ENCODE peak calls at places on chromosomes 11 and 22, in eight cellular contexts. One of them, this sample, is unnamed.

GRCh38 chr11:292211-293121 is 3.5 kb downstream of the PGGHG start:
- DNase-seq in IMR-90: no peak
- DNase-seq in activated B cell treated with CpG ODN at 0.5 μM for 24 hours: no peak
- DNase-seq in dorsolateral prefrontal cortex: peak
- DNase-seq in hepatocyte: no peak
- DNase-seq in pancreas: no peak
- DNase-seq in mammary epithelial cell: no peak
- DNase-seq in fibroblast of pulmonary artery: no peak
- DNase-seq in this sample: no peak

GRCh38 chr11:95499516-95500135 is 268.6 kb upstream of the SESN3 start:
- DNase-seq in IMR-90: peak
- DNase-seq in activated B cell treated with CpG ODN at 0.5 μM for 24 hours: no peak
- DNase-seq in dorsolateral prefrontal cortex: no peak
- DNase-seq in hepatocyte: no peak
- DNase-seq in pancreas: no peak
- DNase-seq in mammary epithelial cell: peak
- DNase-seq in fibroblast of pulmonary artery: peak
- DNase-seq in this sample: no peak

GRCh38 chr22:36384766-36385400 is 2.9 kb downstream of the MYH9 start:
- DNase-seq in IMR-90: no peak
- DNase-seq in activated B cell treated with CpG ODN at 0.5 μM for 24 hours: no peak
- DNase-seq in dorsolateral prefrontal cortex: no peak
- DNase-seq in hepatocyte: no peak
- DNase-seq in pancreas: no peak
- DNase-seq in mammary epithelial cell: no peak
- DNase-seq in fibroblast of pulmonary artery: no peak
- DNase-seq in this sample: no peak

GRCh38 chr11:133107753-133108152 is 424.5 kb downstream of the OPCML start:
- DNase-seq in IMR-90: no peak
- DNase-seq in activated B cell treated with CpG ODN at 0.5 μM for 24 hours: no peak
- DNase-seq in dorsolateral prefrontal cortex: peak
- DNase-seq in hepatocyte: no peak
- DNase-seq in pancreas: no peak
- DNase-seq in mammary epithelial cell: no peak
- DNase-seq in fibroblast of pulmonary artery: no peak
- DNase-seq in this sample: no peak

GRCh38 chr22:45722006-45722405 is 50.4 kb downstream of the ATXN10 start:
- DNase-seq in IMR-90: no peak
- DNase-seq in activated B cell treated with CpG ODN at 0.5 μM for 24 hours: no peak
- DNase-seq in dorsolateral prefrontal cortex: no peak
- DNase-seq in hepatocyte: no peak
- DNase-seq in pancreas: no peak
- DNase-seq in mammary epithelial cell: no peak
- DNase-seq in fibroblast of pulmonary artery: no peak
- DNase-seq in this sample: no peak

GRCh38 chr11:21144556-21144955 is 475.2 kb downstream of the NELL1 start:
- DNase-seq in IMR-90: no peak
- DNase-seq in activated B cell treated with CpG ODN at 0.5 μM for 24 hours: no peak
- DNase-seq in dorsolateral prefrontal cortex: no peak
- DNase-seq in hepatocyte: no peak
- DNase-seq in pancreas: no peak
- DNase-seq in mammary epithelial cell: no peak
- DNase-seq in fibroblast of pulmonary artery: no peak
- DNase-seq in this sample: no peak

GRCh38 chr11:70857885-70858284 is 394.5 kb downstream of the SHANK2 start:
- DNase-seq in IMR-90: no peak
- DNase-seq in activated B cell treated with CpG ODN at 0.5 μM for 24 hours: no peak
- DNase-seq in dorsolateral prefrontal cortex: no peak
- DNase-seq in hepatocyte: no peak
- DNase-seq in pancreas: no peak
- DNase-seq in mammary epithelial cell: no peak
- DNase-seq in fibroblast of pulmonary artery: no peak
- DNase-seq in this sample: no peak

GRCh38 chr11:6554828-6555706 is 48.3 kb downstream of the RRP8 start:
- DNase-seq in IMR-90: no peak
- DNase-seq in activated B cell treated with CpG ODN at 0.5 μM for 24 hours: no peak
- DNase-seq in dorsolateral prefrontal cortex: no peak
- DNase-seq in hepatocyte: no peak
- DNase-seq in pancreas: no peak
- DNase-seq in mammary epithelial cell: no peak
- DNase-seq in fibroblast of pulmonary artery: no peak
- DNase-seq in this sample: no peak

GRCh38 chr11:57345555-57346151 is 7.5 kb downstream of the P2RX3 start:
- DNase-seq in IMR-90: peak
- DNase-seq in activated B cell treated with CpG ODN at 0.5 μM for 24 hours: peak
- DNase-seq in dorsolateral prefrontal cortex: peak
- DNase-seq in hepatocyte: peak
- DNase-seq in pancreas: peak
- DNase-seq in mammary epithelial cell: peak
- DNase-seq in fibroblast of pulmonary artery: peak
- DNase-seq in this sample: peak

GRCh38 chr11:105298174-105298573 is 158.6 kb upstream of the CARD18 start:
- DNase-seq in IMR-90: peak
- DNase-seq in activated B cell treated with CpG ODN at 0.5 μM for 24 hours: no peak
- DNase-seq in dorsolateral prefrontal cortex: no peak
- DNase-seq in hepatocyte: no peak
- DNase-seq in pancreas: no peak
- DNase-seq in mammary epithelial cell: no peak
- DNase-seq in fibroblast of pulmonary artery: no peak
- DNase-seq in this sample: no peak

GRCh38 chr11:79253280-79253679 is 187.6 kb downstream of the TENM4 start:
- DNase-seq in IMR-90: no peak
- DNase-seq in activated B cell treated with CpG ODN at 0.5 μM for 24 hours: no peak
- DNase-seq in dorsolateral prefrontal cortex: peak
- DNase-seq in hepatocyte: no peak
- DNase-seq in pancreas: no peak
- DNase-seq in mammary epithelial cell: no peak
- DNase-seq in fibroblast of pulmonary artery: no peak
- DNase-seq in this sample: no peak

GRCh38 chr11:70072471-70073187 is 5.5 kb upstream of the ANO1 start:
- DNase-seq in IMR-90: no peak
- DNase-seq in activated B cell treated with CpG ODN at 0.5 μM for 24 hours: no peak
- DNase-seq in dorsolateral prefrontal cortex: no peak
- DNase-seq in hepatocyte: no peak
- DNase-seq in pancreas: no peak
- DNase-seq in mammary epithelial cell: no peak
- DNase-seq in fibroblast of pulmonary artery: no peak
- DNase-seq in this sample: no peak

GRCh38 chr11:19393941-19394340 is 153.2 kb upstream of the E2F8 start:
- DNase-seq in IMR-90: peak
- DNase-seq in activated B cell treated with CpG ODN at 0.5 μM for 24 hours: no peak
- DNase-seq in dorsolateral prefrontal cortex: no peak
- DNase-seq in hepatocyte: no peak
- DNase-seq in pancreas: no peak
- DNase-seq in mammary epithelial cell: no peak
- DNase-seq in fibroblast of pulmonary artery: peak
- DNase-seq in this sample: no peak

GRCh38 chr22:16933924-16934282 is 74.1 kb downstream of the GAB4 start:
- DNase-seq in IMR-90: no peak
- DNase-seq in activated B cell treated with CpG ODN at 0.5 μM for 24 hours: no peak
- DNase-seq in dorsolateral prefrontal cortex: no peak
- DNase-seq in hepatocyte: no peak
- DNase-seq in pancreas: no peak
- DNase-seq in mammary epithelial cell: no peak
- DNase-seq in fibroblast of pulmonary artery: no peak
- DNase-seq in this sample: no peak

GRCh38 chr11:78038697-78039313 is 15.7 kb upstream of the KCTD14 start:
- DNase-seq in IMR-90: peak
- DNase-seq in activated B cell treated with CpG ODN at 0.5 μM for 24 hours: no peak
- DNase-seq in dorsolateral prefrontal cortex: no peak
- DNase-seq in hepatocyte: no peak
- DNase-seq in pancreas: peak
- DNase-seq in mammary epithelial cell: no peak
- DNase-seq in fibroblast of pulmonary artery: peak
- DNase-seq in this sample: no peak

GRCh38 chr22:18070556-18071306 is 7.1 kb upstream of the PEX26 start:
- DNase-seq in IMR-90: no peak
- DNase-seq in activated B cell treated with CpG ODN at 0.5 μM for 24 hours: no peak
- DNase-seq in dorsolateral prefrontal cortex: no peak
- DNase-seq in hepatocyte: no peak
- DNase-seq in pancreas: no peak
- DNase-seq in mammary epithelial cell: peak
- DNase-seq in fibroblast of pulmonary artery: no peak
- DNase-seq in this sample: no peak

GRCh38 chr11:115420524-115420923 is 83.7 kb downstream of the CADM1 start:
- DNase-seq in IMR-90: no peak
- DNase-seq in activated B cell treated with CpG ODN at 0.5 μM for 24 hours: no peak
- DNase-seq in dorsolateral prefrontal cortex: no peak
- DNase-seq in hepatocyte: no peak
- DNase-seq in pancreas: no peak
- DNase-seq in mammary epithelial cell: no peak
- DNase-seq in fibroblast of pulmonary artery: no peak
- DNase-seq in this sample: no peak

GRCh38 chr11:45333506-45333971 is 47.4 kb upstream of the SYT13 start:
- DNase-seq in IMR-90: peak
- DNase-seq in activated B cell treated with CpG ODN at 0.5 μM for 24 hours: no peak
- DNase-seq in dorsolateral prefrontal cortex: no peak
- DNase-seq in hepatocyte: peak
- DNase-seq in pancreas: no peak
- DNase-seq in mammary epithelial cell: no peak
- DNase-seq in fibroblast of pulmonary artery: peak
- DNase-seq in this sample: no peak

GRCh38 chr22:36334081-36334831 is 53.5 kb downstream of the MYH9 start:
- DNase-seq in IMR-90: no peak
- DNase-seq in activated B cell treated with CpG ODN at 0.5 μM for 24 hours: no peak
- DNase-seq in dorsolateral prefrontal cortex: no peak
- DNase-seq in hepatocyte: no peak
- DNase-seq in pancreas: no peak
- DNase-seq in mammary epithelial cell: no peak
- DNase-seq in fibroblast of pulmonary artery: no peak
- DNase-seq in this sample: no peak

GRCh38 chr22:50092342-50092741 is 2.5 kb downstream of the MOV10L1 start:
- DNase-seq in IMR-90: no peak
- DNase-seq in activated B cell treated with CpG ODN at 0.5 μM for 24 hours: no peak
- DNase-seq in dorsolateral prefrontal cortex: no peak
- DNase-seq in hepatocyte: no peak
- DNase-seq in pancreas: no peak
- DNase-seq in mammary epithelial cell: no peak
- DNase-seq in fibroblast of pulmonary artery: no peak
- DNase-seq in this sample: no peak
- TF ChIP-seq CTCF in IMR-90: no peak
- TF ChIP-seq CTCF in activated B cell treated with CpG ODN at 0.5 μM for 24 hours: no peak
- TF ChIP-seq CTCF in dorsolateral prefrontal cortex: no peak
- TF ChIP-seq CTCF in hepatocyte: no peak
- TF ChIP-seq CTCF in pancreas: no peak
- TF ChIP-seq CTCF in mammary epithelial cell: no peak
- TF ChIP-seq CTCF in fibroblast of pulmonary artery: no peak
- TF ChIP-seq CTCF in this sample: no peak

DNA sequence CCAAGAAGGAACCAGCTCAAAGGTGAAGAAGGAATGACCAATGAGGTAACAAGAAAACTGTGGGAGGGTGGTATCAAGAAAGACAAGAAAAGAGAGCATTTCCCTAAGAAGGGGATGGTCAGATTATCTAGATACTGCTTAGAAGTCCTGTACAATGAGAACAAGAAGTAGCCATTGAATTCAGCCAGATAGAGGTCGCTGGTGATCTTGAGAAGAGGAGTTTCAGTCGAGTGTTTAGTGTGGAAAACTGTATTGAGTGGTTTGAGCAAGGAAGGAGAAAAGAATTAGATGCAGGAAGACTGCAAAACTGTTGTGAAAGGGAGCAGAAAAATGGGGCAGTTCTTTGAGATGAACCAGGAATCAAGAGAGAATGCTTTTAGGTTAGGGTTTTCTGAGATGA is 74.6 kb upstream of the FAT3 start:
- DNase-seq in IMR-90: peak
- DNase-seq in activated B cell treated with CpG ODN at 0.5 μM for 24 hours: no peak
- DNase-seq in dorsolateral prefrontal cortex: no peak
- DNase-seq in hepatocyte: no peak
- DNase-seq in pancreas: no peak
- DNase-seq in mammary epithelial cell: no peak
- DNase-seq in fibroblast of pulmonary artery: no peak
- DNase-seq in this sample: no peak
- TF ChIP-seq CTCF in IMR-90: no peak
- TF ChIP-seq CTCF in activated B cell treated with CpG ODN at 0.5 μM for 24 hours: no peak
- TF ChIP-seq CTCF in dorsolateral prefrontal cortex: no peak
- TF ChIP-seq CTCF in hepatocyte: no peak
- TF ChIP-seq CTCF in pancreas: no peak
- TF ChIP-seq CTCF in mammary epithelial cell: no peak
- TF ChIP-seq CTCF in fibroblast of pulmonary artery: no peak
- TF ChIP-seq CTCF in this sample: no peak

GRCh38 chr11:77035580-77035979 is 1.4 kb downstream of the B3GNT6 start:
- DNase-seq in IMR-90: no peak
- DNase-seq in activated B cell treated with CpG ODN at 0.5 μM for 24 hours: no peak
- DNase-seq in dorsolateral prefrontal cortex: no peak
- DNase-seq in hepatocyte: peak
- DNase-seq in pancreas: no peak
- DNase-seq in mammary epithelial cell: peak
- DNase-seq in fibroblast of pulmonary artery: no peak
- DNase-seq in this sample: no peak
- TF ChIP-seq CTCF in IMR-90: no peak
- TF ChIP-seq CTCF in activated B cell treated with CpG ODN at 0.5 μM for 24 hours: no peak
- TF ChIP-seq CTCF in dorsolateral prefrontal cortex: no peak
- TF ChIP-seq CTCF in hepatocyte: no peak
- TF ChIP-seq CTCF in pancreas: no peak
- TF ChIP-seq CTCF in mammary epithelial cell: no peak
- TF ChIP-seq CTCF in fibroblast of pulmonary artery: no peak
- TF ChIP-seq CTCF in this sample: no peak

DNA sequence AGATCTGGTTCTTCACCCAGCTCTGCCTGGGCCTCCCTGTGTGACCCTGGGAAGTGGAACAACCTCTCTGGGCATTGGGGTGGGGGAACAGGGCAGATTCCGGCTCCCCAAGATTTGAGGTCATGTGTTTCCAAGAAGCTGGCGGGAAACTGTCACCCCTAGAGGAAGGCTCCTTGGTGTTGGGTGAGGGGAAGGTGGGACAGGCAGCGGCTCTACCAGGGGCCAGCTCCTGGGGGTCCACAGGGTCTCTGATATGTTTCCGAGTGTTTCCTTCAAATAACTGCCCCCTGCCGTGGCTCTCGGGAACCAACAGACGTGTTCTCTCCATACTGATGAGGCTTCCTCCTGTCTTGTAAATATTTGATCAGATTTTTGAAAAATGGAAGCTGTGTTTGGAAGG is 78.5 kb downstream of the MPPED1 start:
- DNase-seq in IMR-90: no peak
- DNase-seq in activated B cell treated with CpG ODN at 0.5 μM for 24 hours: no peak
- DNase-seq in dorsolateral prefrontal cortex: no peak
- DNase-seq in hepatocyte: no peak
- DNase-seq in pancreas: no peak
- DNase-seq in mammary epithelial cell: no peak
- DNase-seq in fibroblast of pulmonary artery: no peak
- DNase-seq in this sample: no peak
- TF ChIP-seq CTCF in IMR-90: no peak
- TF ChIP-seq CTCF in activated B cell treated with CpG ODN at 0.5 μM for 24 hours: no peak
- TF ChIP-seq CTCF in dorsolateral prefrontal cortex: no peak
- TF ChIP-seq CTCF in hepatocyte: no peak
- TF ChIP-seq CTCF in pancreas: no peak
- TF ChIP-seq CTCF in mammary epithelial cell: no peak
- TF ChIP-seq CTCF in fibroblast of pulmonary artery: no peak
- TF ChIP-seq CTCF in this sample: no peak

GRCh38 chr22:43996981-43997265 is 27.2 kb upstream of the PARVB start:
- DNase-seq in IMR-90: no peak
- DNase-seq in activated B cell treated with CpG ODN at 0.5 μM for 24 hours: no peak
- DNase-seq in dorsolateral prefrontal cortex: no peak
- DNase-seq in hepatocyte: no peak
- DNase-seq in pancreas: no peak
- DNase-seq in mammary epithelial cell: no peak
- DNase-seq in fibroblast of pulmonary artery: no peak
- DNase-seq in this sample: peak
- TF ChIP-seq CTCF in IMR-90: no peak
- TF ChIP-seq CTCF in activated B cell treated with CpG ODN at 0.5 μM for 24 hours: no peak
- TF ChIP-seq CTCF in dorsolateral prefrontal cortex: no peak
- TF ChIP-seq CTCF in hepatocyte: no peak
- TF ChIP-seq CTCF in pancreas: no peak
- TF ChIP-seq CTCF in mammary epithelial cell: no peak
- TF ChIP-seq CTCF in fibroblast of pulmonary artery: no peak
- TF ChIP-seq CTCF in this sample: no peak

GRCh38 chr11:97092823-97093222 is 703.0 kb downstream of the JRKL start:
- DNase-seq in IMR-90: no peak
- DNase-seq in activated B cell treated with CpG ODN at 0.5 μM for 24 hours: no peak
- DNase-seq in dorsolateral prefrontal cortex: no peak
- DNase-seq in hepatocyte: peak
- DNase-seq in pancreas: no peak
- DNase-seq in mammary epithelial cell: no peak
- DNase-seq in fibroblast of pulmonary artery: no peak
- DNase-seq in this sample: no peak
- TF ChIP-seq CTCF in IMR-90: no peak
- TF ChIP-seq CTCF in activated B cell treated with CpG ODN at 0.5 μM for 24 hours: no peak
- TF ChIP-seq CTCF in dorsolateral prefrontal cortex: no peak
- TF ChIP-seq CTCF in hepatocyte: peak
- TF ChIP-seq CTCF in pancreas: no peak
- TF ChIP-seq CTCF in mammary epithelial cell: no peak
- TF ChIP-seq CTCF in fibroblast of pulmonary artery: no peak
- TF ChIP-seq CTCF in this sample: peak

This sample was measured in D721Med.